ENCODE peak calls at places on chromosomes 5 and 9, in five cellular contexts. Z, K, C, J and X are unnamed samples. For H3K4me1, the result is how much of the 10 kb centered on the place peaks cover.

GRCh38 chr5:14728109-14728938 is 63.8 kb downstream of the OTULIN start:
- DNase-seq in K (no peak), Z (no peak), C (no peak), J (no peak), X (peak)

GRCh38 chr9:38333047-38333446 is 59.5 kb upstream of the ALDH1B1 start:
- DNase-seq in K (no peak), Z (peak), C (no peak), J (peak), X (no peak)

GRCh38 chr9:74773886-74774479 is 113.7 kb downstream of the TRPM6 start:
- DNase-seq in K (peak), J (peak), C (peak), Z (peak), X (peak)

GRCh38 chr9:81844131-81844567 is 84.1 kb upstream of the SPATA31D4 start:
- DNase-seq in J (no peak), C (no peak), K (no peak), Z (no peak), X (no peak)

GRCh38 chr9:128043467-128043868 is 23.7 kb downstream of the NAIF1 start:
- DNase-seq in J (no peak), C (no peak), Z (no peak), K (no peak), X (no peak)

GRCh38 chr9:126784401-126784800 is 20.4 kb upstream of the ZBTB43 start:
- DNase-seq in Z (no peak), J (no peak), K (no peak), C (no peak), X (no peak)

GRCh38 chr5:65395526-65396155 is 86.1 kb downstream of the ADAMTS6 start:
- DNase-seq in K (no peak), Z (no peak), C (no peak), J (peak), X (no peak)

GRCh38 chr9:111598730-111599091 is 736 bp downstream of the PTGR1 start:
- DNase-seq in J (peak), Z (peak), K (peak), C (peak), X (peak)

GRCh38 chr5:151012857-151013256 is 7.5 kb upstream of the GPX3 start:
- DNase-seq in C (no peak), J (no peak), K (no peak), Z (no peak), X (no peak)

GRCh38 chr5:39998518-39998917 is 573.7 kb upstream of the DAB2 start:
- DNase-seq in J (peak), C (no peak), Z (peak), K (no peak), X (no peak)

GRCh38 chr9:94108584-94108983 is 24.3 kb downstream of the PTPDC1 start:
- DNase-seq in J (peak), C (no peak), Z (no peak), K (no peak), X (no peak)

GRCh38 chr5:66821626-66822429 is 225.6 kb downstream of the MAST4 start:
- DNase-seq in Z (no peak), K (no peak), J (no peak), C (no peak), X (no peak)

GRCh38 chr5:15510092-15510491 is 10.1 kb downstream of the FBXL7 start:
- DNase-seq in Z (no peak), C (no peak), J (peak), K (no peak), X (no peak)

GRCh38 chr5:35783551-35783950 is 73.1 kb upstream of the IL7R start:
- DNase-seq in Z (no peak), J (no peak), C (no peak), K (no peak), X (no peak)
- H3K4me1 ChIP-seq in Z (under half), J (under half), C (under half), K (under half), X (under half)

GRCh38 chr9:92325991-92326500 is 293 bp downstream of the CENPP start:
- DNase-seq in Z (no peak), C (no peak), K (no peak), J (no peak), X (no peak)

GRCh38 chr9:92325269-92325990 is at the start of the genes CENPP and NOL8:
- DNase-seq in K (peak), Z (peak), C (peak), J (peak), X (peak)

GRCh38 chr9:92327283-92327850 is 1.6 kb downstream of the CENPP start:
- DNase-seq in Z (no peak), C (no peak), K (no peak), J (no peak), X (no peak)

GRCh38 chr9:92324889-92325268 is 271 bp downstream of the NOL8 start:
- DNase-seq in K (no peak), J (peak), C (peak), Z (peak), X (peak)

DNA sequence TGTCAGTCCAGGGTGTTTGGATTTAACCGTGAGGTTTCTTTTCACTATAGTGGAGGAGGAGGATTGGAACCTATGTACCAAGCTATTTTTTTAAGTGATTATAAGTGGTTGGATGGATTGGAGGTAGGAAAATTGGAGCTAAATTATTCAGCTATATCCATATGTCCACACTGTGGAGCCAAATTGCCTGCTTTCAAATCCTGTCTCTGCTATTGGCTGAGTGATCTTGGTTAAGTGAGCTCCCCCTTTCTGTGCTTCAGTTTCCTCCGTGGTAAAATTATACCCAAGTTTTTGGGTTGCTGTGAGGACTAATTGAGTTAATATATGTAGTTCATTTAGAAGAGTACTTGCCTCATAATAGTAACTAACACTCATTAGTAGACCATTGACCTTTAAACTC is 2.5 kb downstream of the CENPP start:
- DNase-seq in C (no peak), J (peak), Z (no peak), K (no peak), X (peak)
- H3K4me3 ChIP-seq in C (no peak), J (no peak), Z (no peak), K (no peak), X (no peak)

DNA sequence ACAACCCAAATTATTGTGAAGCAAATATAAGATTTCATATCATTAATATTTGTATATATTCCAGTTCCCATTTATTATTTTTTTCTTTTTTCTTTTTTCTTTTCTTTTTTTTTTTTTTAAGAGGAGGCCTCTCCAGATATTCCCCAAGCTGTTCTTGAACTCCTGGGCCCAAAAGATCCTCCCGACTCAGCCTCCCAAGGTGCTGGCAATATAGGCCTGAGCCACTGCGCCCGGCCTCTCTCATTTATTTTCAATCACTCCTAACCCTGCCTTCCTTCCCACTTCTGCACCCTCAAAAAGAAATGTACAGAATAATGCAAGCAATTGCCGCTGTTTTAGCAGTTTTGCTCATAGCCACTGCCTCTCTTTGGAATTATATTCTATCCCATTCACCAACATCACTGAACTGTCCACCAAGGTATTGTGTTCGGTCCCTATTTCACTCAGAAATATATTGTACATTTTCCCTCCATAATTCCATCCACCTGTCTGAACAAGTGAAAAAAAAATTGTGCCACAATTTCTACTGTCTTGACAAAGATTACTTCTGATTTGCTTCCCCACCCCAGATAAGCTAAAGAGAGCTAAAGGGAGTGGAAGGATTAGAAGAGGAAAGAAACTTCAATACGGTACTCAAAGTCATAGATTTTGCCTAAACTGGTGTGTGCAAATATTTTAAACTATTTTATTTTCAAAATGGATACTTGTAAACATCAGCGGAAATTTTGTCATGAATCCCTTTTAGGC is 1.9 kb downstream of the FNBP1 start:
- DNase-seq in K (no peak), J (no peak), C (no peak), Z (peak), X (no peak)
- H3K4me1 ChIP-seq in K (half or more), J (under half), C (under half), Z (half or more), X (under half)

GRCh38 chr5:126971455-126972019 is 58.8 kb downstream of the MARCHF3 start:
- DNase-seq in K (no peak), J (no peak), Z (no peak), C (no peak), X (no peak)
- H3K4me3 ChIP-seq in K (no peak), J (no peak), Z (no peak), C (no peak), X (no peak)

GRCh38 chr5:179536676-179537075 is 13.7 kb upstream of the RUFY1 start:
- DNase-seq in C (no peak), J (no peak), K (no peak), Z (no peak), X (no peak)
- H3K4me1 ChIP-seq in C (under half), J (under half), K (under half), Z (under half), X (under half)

GRCh38 chr5:111746791-111747190 is 10.2 kb downstream of the NREP start:
- DNase-seq in J (no peak), C (no peak), Z (no peak), K (no peak), X (no peak)

GRCh38 chr5:111745075-111745474 is 11.9 kb downstream of the NREP start:
- DNase-seq in Z (no peak), C (no peak), K (no peak), J (no peak), X (no peak)

GRCh38 chr5:111747336-111747735 is 9.7 kb downstream of the NREP start:
- DNase-seq in K (no peak), Z (no peak), J (peak), C (no peak), X (no peak)

GRCh38 chr5:111749303-111750026 is 7.5 kb downstream of the NREP start:
- DNase-seq in C (no peak), J (peak), Z (no peak), K (no peak), X (no peak)

DNA sequence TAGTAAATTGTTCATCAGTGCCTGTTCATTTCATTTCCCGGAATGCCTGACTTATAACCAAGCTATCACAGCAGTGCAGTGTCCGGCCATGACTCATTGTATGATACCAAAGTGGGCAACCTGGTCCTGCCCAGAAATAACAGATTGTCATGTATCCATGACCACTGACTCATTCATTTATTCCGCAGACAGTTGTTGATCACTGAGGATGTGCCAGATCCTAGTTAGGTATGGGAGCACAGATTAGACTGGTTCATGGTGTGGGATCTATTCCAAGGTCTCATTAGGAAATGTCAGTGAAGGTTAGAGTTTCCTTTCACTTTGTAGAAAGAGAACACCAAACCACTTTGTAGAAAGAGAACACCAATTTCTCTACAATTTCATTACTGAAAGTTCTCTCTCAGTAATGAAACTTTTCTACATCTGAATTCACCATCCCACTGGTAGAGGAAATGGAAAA is 8.7 kb downstream of the NREP start:
- DNase-seq in Z (no peak), K (no peak), J (peak), C (no peak), X (no peak)
- H3K4me3 ChIP-seq in Z (no peak), K (no peak), J (peak), C (no peak), X (no peak)

DNA sequence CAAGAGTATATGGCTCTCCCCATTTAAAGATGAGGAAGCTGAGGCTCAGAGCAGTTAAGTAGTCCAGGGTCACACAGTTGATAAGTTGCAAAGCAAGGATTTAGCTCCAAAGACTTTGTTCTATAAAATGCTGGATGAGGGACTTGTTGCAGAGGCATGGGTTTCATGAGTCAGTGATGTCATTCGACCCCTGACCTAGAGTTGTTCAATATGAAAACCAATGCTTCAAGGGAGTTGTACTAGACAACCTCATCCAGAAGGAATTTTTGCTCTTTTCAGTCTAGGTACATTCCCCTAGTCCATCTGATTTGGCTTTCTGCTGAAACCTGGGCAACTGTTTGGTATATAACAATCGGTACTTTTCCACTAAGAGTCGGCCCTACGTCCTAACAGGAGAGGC is 550.4 kb downstream of the EBF1 start:
- DNase-seq in K (no peak), C (no peak), Z (no peak), J (no peak), X (no peak)
- H3K4me1 ChIP-seq in K (under half), C (under half), Z (under half), J (under half), X (under half)

GRCh38 chr9:85077954-85078353 is 408.4 kb downstream of the NTRK2 start:
- DNase-seq in Z (no peak), K (no peak), C (no peak), J (no peak), X (no peak)
- H3K4me3 ChIP-seq in Z (no peak), K (no peak), C (no peak), J (no peak), X (no peak)

GRCh38 chr5:82204567-82204966 is 73.6 kb downstream of the RPS23 start:
- DNase-seq in J (no peak), C (no peak), Z (no peak), K (no peak), X (no peak)
- H3K4me1 ChIP-seq in J (under half), C (under half), Z (under half), K (under half), X (under half)

DNA sequence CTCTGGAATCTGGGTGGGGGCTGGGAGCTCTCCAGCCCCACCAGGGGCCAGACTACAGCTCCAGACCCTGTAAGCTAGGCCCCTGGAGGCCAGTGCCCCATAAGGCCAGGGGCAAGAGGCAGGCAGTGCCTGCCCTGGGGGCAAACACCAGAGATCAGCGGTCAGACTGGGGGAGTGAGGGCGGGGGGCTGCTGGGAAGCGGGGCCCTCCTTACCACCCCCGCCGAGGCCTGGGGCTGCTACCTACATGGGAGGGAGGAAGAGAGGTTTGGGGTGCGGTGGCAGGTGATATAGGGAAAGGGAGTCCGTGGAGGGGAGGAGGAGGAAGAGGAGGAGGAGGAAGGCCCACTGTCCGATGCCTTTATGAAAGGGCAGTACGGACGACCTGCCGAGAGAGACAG is 12.7 kb downstream of the PRR7 start:
- DNase-seq in C (no peak), Z (no peak), K (no peak), J (no peak), X (no peak)
- H3K4me3 ChIP-seq in C (no peak), Z (no peak), K (no peak), J (no peak), X (no peak)